ENCODE peak calls at places on chromosome 16, in six cellular contexts. One of them, this sample, is unnamed.

GRCh38 chr16:1257561-1258217 is 1.8 kb downstream of the TPSD1 start:
- ATAC-seq in upper lobe of left lung: no peak
- ATAC-seq in GM12878: no peak
- ATAC-seq in K562: no peak
- ATAC-seq in HCT116: no peak
- ATAC-seq in HepG2: no peak
- ATAC-seq in this sample: no peak

GRCh38 chr16:65782537-65783290 is 583.8 kb upstream of the CDH5 start:
- ATAC-seq in upper lobe of left lung: no peak
- ATAC-seq in GM12878: no peak
- ATAC-seq in HCT116: no peak
- ATAC-seq in K562: no peak
- ATAC-seq in HepG2: no peak
- ATAC-seq in this sample: no peak

GRCh38 chr16:86806181-86806837 is 228.0 kb downstream of the FOXL1 start:
- ATAC-seq in K562: no peak
- ATAC-seq in GM12878: no peak
- ATAC-seq in upper lobe of left lung: no peak
- ATAC-seq in HCT116: no peak
- ATAC-seq in HepG2: no peak
- ATAC-seq in this sample: no peak

GRCh38 chr16:841455-842060 is 41.0 kb upstream of the GNG13 start:
- ATAC-seq in GM12878: no peak
- ATAC-seq in HepG2: no peak
- ATAC-seq in K562: no peak
- ATAC-seq in HCT116: no peak
- ATAC-seq in upper lobe of left lung: no peak
- ATAC-seq in this sample: no peak

GRCh38 chr16:88976359-88977027 is 514 bp downstream of the CBFA2T3 start:
- ATAC-seq in K562: peak
- ATAC-seq in HCT116: no peak
- ATAC-seq in upper lobe of left lung: no peak
- ATAC-seq in GM12878: peak
- ATAC-seq in HepG2: no peak
- ATAC-seq in this sample: no peak

GRCh38 chr16:17529982-17530760 is 59.4 kb upstream of the XYLT1 start:
- ATAC-seq in HCT116: no peak
- ATAC-seq in K562: no peak
- ATAC-seq in HepG2: no peak
- ATAC-seq in GM12878: peak
- ATAC-seq in upper lobe of left lung: no peak
- ATAC-seq in this sample: no peak

GRCh38 chr16:11410382-11411058 is 65.3 kb downstream of the RMI2 start:
- ATAC-seq in GM12878: no peak
- ATAC-seq in K562: no peak
- ATAC-seq in HepG2: no peak
- ATAC-seq in HCT116: no peak
- ATAC-seq in upper lobe of left lung: no peak
- ATAC-seq in this sample: peak

GRCh38 chr16:14240216-14240843 is 169.2 kb downstream of the MRTFB start:
- ATAC-seq in K562: no peak
- ATAC-seq in HepG2: peak
- ATAC-seq in GM12878: no peak
- ATAC-seq in HCT116: no peak
- ATAC-seq in upper lobe of left lung: no peak
- ATAC-seq in this sample: no peak

GRCh38 chr16:70349783-70350182 is 3.1 kb downstream of the DDX19A start:
- ATAC-seq in HepG2: no peak
- ATAC-seq in HCT116: no peak
- ATAC-seq in K562: no peak
- ATAC-seq in GM12878: no peak
- ATAC-seq in upper lobe of left lung: no peak
- ATAC-seq in this sample: no peak

GRCh38 chr16:84924339-84925091 is 86.8 kb downstream of the ZDHHC7 start:
- ATAC-seq in HCT116: peak
- ATAC-seq in HepG2: peak
- ATAC-seq in GM12878: no peak
- ATAC-seq in upper lobe of left lung: no peak
- ATAC-seq in K562: peak
- ATAC-seq in this sample: no peak

GRCh38 chr16:66226762-66227161 is 139.7 kb upstream of the CDH5 start:
- ATAC-seq in HCT116: no peak
- ATAC-seq in HepG2: no peak
- ATAC-seq in upper lobe of left lung: no peak
- ATAC-seq in GM12878: no peak
- ATAC-seq in K562: no peak
- ATAC-seq in this sample: no peak

GRCh38 chr16:13113786-13114185 is 212.4 kb downstream of the SHISA9 start:
- ATAC-seq in upper lobe of left lung: no peak
- ATAC-seq in K562: no peak
- ATAC-seq in GM12878: no peak
- ATAC-seq in HCT116: no peak
- ATAC-seq in HepG2: no peak
- ATAC-seq in this sample: no peak

GRCh38 chr16:86566601-86566965 is at the start of gene FOXC2:
- ATAC-seq in upper lobe of left lung: no peak
- ATAC-seq in K562: peak
- ATAC-seq in HepG2: no peak
- ATAC-seq in HCT116: no peak
- ATAC-seq in GM12878: no peak
- ATAC-seq in this sample: peak

GRCh38 chr16:85900031-85900792 is 1.2 kb downstream of the IRF8 start:
- ATAC-seq in HCT116: no peak
- ATAC-seq in upper lobe of left lung: no peak
- ATAC-seq in GM12878: peak
- ATAC-seq in K562: no peak
- ATAC-seq in HepG2: no peak
- ATAC-seq in this sample: no peak

GRCh38 chr16:11329080-11329491 is 16.2 kb upstream of the RMI2 start:
- ATAC-seq in GM12878: peak
- ATAC-seq in upper lobe of left lung: no peak
- ATAC-seq in HCT116: peak
- ATAC-seq in HepG2: no peak
- ATAC-seq in K562: no peak
- ATAC-seq in this sample: no peak

GRCh38 chr16:11245988-11246387 is 10.0 kb downstream of the SOCS1 start:
- ATAC-seq in HCT116: no peak
- ATAC-seq in K562: no peak
- ATAC-seq in HepG2: no peak
- ATAC-seq in GM12878: peak
- ATAC-seq in upper lobe of left lung: no peak
- ATAC-seq in this sample: no peak

GRCh38 chr16:14112539-14112856 is 41.4 kb downstream of the MRTFB start:
- ATAC-seq in HepG2: peak
- ATAC-seq in HCT116: no peak
- ATAC-seq in upper lobe of left lung: no peak
- ATAC-seq in GM12878: no peak
- ATAC-seq in K562: no peak
- ATAC-seq in this sample: peak

DNA sequence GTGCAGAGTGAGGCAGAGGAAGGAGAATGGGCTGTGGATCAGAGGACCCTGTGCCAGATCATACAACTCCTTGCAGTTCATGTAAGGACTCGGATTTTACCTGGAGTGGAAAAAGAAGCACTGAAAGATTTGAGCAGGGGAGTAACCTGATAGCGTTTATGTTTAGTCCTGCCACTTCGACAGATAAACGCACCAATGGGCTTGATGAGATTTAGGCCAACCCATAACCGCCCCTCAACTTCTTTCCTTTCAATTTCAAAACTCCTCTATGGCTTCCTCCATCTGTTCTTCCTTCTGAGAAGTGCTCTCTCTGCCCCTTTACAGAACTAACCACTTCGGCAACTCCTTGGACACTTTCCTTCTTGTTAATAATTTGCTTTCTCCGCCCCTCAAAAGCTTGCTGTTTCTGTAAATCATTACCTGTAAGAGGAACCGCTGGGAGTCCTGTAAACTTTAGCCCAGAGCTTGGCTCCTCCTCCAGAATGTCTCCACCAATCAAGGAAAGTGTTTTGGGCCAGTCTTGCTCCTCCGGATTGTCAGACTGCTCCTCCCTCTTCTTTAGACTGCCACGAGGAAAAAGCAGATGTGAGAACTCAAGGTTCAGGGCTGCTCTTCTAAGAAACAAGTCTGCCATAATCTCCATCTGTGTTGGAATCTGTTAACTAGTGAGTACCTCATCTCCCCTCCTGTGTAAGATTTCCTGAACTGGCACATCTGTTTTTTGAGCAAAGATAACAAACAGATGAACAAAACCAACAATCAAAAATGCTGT is at the start of gene ACSM3:
- ATAC-seq in HepG2: peak
- ATAC-seq in K562: peak
- ATAC-seq in upper lobe of left lung: peak
- ATAC-seq in GM12878: peak
- ATAC-seq in HCT116: peak
- ATAC-seq in this sample: peak
- TF ChIP-seq POLR2A in HepG2: peak
- TF ChIP-seq POLR2A in K562: peak
- TF ChIP-seq POLR2A in upper lobe of left lung: no peak
- TF ChIP-seq POLR2A in GM12878: no peak
- TF ChIP-seq POLR2A in HCT116: no peak
- TF ChIP-seq POLR2A in this sample: no peak

GRCh38 chr16:55605756-55606155 is 39.3 kb downstream of the CAPNS2 start:
- ATAC-seq in HepG2: no peak
- ATAC-seq in HCT116: no peak
- ATAC-seq in upper lobe of left lung: no peak
- ATAC-seq in GM12878: no peak
- ATAC-seq in K562: no peak
- ATAC-seq in this sample: peak
- TF ChIP-seq POLR2AphosphoS5 in HepG2: no peak
- TF ChIP-seq POLR2AphosphoS5 in HCT116: no peak
- TF ChIP-seq POLR2AphosphoS5 in upper lobe of left lung: no peak
- TF ChIP-seq POLR2AphosphoS5 in GM12878: no peak
- TF ChIP-seq POLR2AphosphoS5 in K562: no peak
- TF ChIP-seq POLR2AphosphoS5 in this sample: no peak

GRCh38 chr16:56625140-56625942 is at the start of gene MT1E:
- ATAC-seq in GM12878: peak
- ATAC-seq in K562: peak
- ATAC-seq in upper lobe of left lung: peak
- ATAC-seq in HCT116: peak
- ATAC-seq in HepG2: peak
- ATAC-seq in this sample: peak

GRCh38 chr16:56626685-56627084 is 1.1 kb downstream of the MT1E start:
- ATAC-seq in upper lobe of left lung: no peak
- ATAC-seq in GM12878: no peak
- ATAC-seq in K562: no peak
- ATAC-seq in HCT116: peak
- ATAC-seq in HepG2: no peak
- ATAC-seq in this sample: no peak

GRCh38 chr16:56628486-56629035 is 3.0 kb downstream of the MT1E start:
- ATAC-seq in HepG2: no peak
- ATAC-seq in GM12878: no peak
- ATAC-seq in HCT116: no peak
- ATAC-seq in K562: peak
- ATAC-seq in upper lobe of left lung: no peak
- ATAC-seq in this sample: no peak

GRCh38 chr16:56623637-56624036 is 1.9 kb upstream of the MT1E start:
- ATAC-seq in GM12878: no peak
- ATAC-seq in HCT116: no peak
- ATAC-seq in upper lobe of left lung: no peak
- ATAC-seq in K562: no peak
- ATAC-seq in HepG2: no peak
- ATAC-seq in this sample: no peak

DNA sequence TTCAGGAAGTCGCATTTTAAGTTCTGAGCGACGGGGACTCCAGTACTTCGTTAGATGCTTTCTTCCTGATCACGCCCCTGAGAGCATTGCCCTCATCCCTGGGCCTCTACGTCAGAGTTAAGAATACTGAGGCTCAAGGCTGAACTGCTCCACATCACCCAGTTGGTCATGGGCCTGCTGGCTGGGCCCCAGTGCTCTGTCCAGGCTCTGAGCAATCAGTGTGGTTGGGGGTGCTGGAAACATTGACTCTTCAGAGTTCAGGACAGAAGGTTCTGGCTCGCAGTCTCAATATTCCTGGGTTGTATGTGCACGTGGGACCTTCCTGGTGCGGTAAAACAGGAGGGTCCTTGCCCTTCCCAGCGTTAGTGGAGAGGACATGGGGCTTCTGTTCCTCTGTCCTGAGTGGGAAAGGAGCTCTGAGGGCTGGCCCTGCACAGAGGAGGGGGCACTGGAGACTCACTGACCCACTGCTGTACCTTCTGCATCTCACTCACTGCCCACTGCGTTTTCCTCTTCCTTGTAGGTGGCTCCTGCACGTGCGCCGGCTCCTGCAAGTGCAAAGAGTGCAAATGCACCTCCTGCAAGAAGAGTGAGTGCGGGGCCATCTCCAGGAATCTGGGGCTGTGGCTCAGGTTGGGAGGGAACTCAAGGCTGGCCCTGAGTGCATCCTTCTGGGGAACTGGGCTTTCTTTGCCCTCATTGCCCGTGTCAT is 518 bp downstream of the MT1E start:
- ATAC-seq in HepG2: peak
- ATAC-seq in GM12878: peak
- ATAC-seq in K562: no peak
- ATAC-seq in HCT116: peak
- ATAC-seq in upper lobe of left lung: peak
- ATAC-seq in this sample: peak
- TF ChIP-seq POLR2A in HepG2: no peak
- TF ChIP-seq POLR2A in GM12878: no peak
- TF ChIP-seq POLR2A in K562: no peak
- TF ChIP-seq POLR2A in HCT116: no peak
- TF ChIP-seq POLR2A in upper lobe of left lung: peak
- TF ChIP-seq POLR2A in this sample: no peak

GRCh38 chr16:48541108-48541786 is 68.7 kb downstream of the N4BP1 start:
- ATAC-seq in HCT116: no peak
- ATAC-seq in upper lobe of left lung: no peak
- ATAC-seq in HepG2: no peak
- ATAC-seq in K562: no peak
- ATAC-seq in GM12878: no peak
- ATAC-seq in this sample: no peak

GRCh38 chr16:48540222-48540900 is 69.6 kb downstream of the N4BP1 start:
- ATAC-seq in GM12878: no peak
- ATAC-seq in K562: no peak
- ATAC-seq in upper lobe of left lung: no peak
- ATAC-seq in HCT116: no peak
- ATAC-seq in HepG2: no peak
- ATAC-seq in this sample: no peak

GRCh38 chr16:48542966-48543365 is 67.0 kb downstream of the N4BP1 start:
- ATAC-seq in HCT116: no peak
- ATAC-seq in HepG2: no peak
- ATAC-seq in K562: no peak
- ATAC-seq in upper lobe of left lung: no peak
- ATAC-seq in GM12878: no peak
- ATAC-seq in this sample: no peak

GRCh38 chr16:48539485-48540221 is 70.3 kb downstream of the N4BP1 start:
- ATAC-seq in upper lobe of left lung: no peak
- ATAC-seq in K562: no peak
- ATAC-seq in GM12878: no peak
- ATAC-seq in HepG2: peak
- ATAC-seq in HCT116: no peak
- ATAC-seq in this sample: no peak

DNA sequence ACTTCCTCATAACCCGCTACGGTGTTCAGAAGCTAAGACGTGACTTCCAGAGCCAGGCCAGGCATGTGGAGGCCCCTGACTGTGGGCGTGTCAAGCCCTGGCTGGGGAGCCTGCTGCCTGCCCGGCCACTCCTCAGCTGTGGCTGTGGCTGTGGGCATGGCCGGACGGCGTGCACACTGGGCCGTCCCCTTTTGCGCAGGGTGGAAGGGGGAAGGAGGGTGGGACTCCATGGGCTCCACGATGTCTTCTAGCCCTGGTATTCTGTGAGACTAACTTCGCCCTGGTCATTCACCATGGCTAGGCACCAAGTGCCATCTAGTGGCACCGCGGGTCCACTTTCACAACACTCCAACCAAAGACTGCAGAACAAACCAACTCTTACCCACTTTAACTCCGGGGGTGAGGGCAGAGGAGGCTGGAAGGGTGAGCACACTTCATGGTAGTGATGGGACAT is 67.9 kb downstream of the N4BP1 start:
- ATAC-seq in K562: no peak
- ATAC-seq in GM12878: peak
- ATAC-seq in HCT116: peak
- ATAC-seq in upper lobe of left lung: peak
- ATAC-seq in HepG2: peak
- ATAC-seq in this sample: peak
- TF ChIP-seq POLR2AphosphoS5 in K562: no peak
- TF ChIP-seq POLR2AphosphoS5 in GM12878: no peak
- TF ChIP-seq POLR2AphosphoS5 in HCT116: no peak
- TF ChIP-seq POLR2AphosphoS5 in upper lobe of left lung: no peak
- TF ChIP-seq POLR2AphosphoS5 in HepG2: no peak
- TF ChIP-seq POLR2AphosphoS5 in this sample: peak

This sample was measured in gastroesophageal sphincter.